ENCODE peak calls at places on chromosomes 7 and 10, in nine cellular contexts. S is progenitor cell of endocrine pancreas, N is AML-193, P is head of caudate nucleus, K is SW 1271, Z is NCI-H1092, Y is A172, I is lung microvascular endothelial cell, U is psoas muscle. F is an unnamed sample.

GRCh38 chr7:143416565-143417149 is 8.0 kb upstream of the EPHA1 start:
- DNase-seq in I (peak), Y (peak), N (peak), S (no peak), P (peak), K (no peak), U (no peak), Z (peak), F (peak)

GRCh38 chr10:22803201-22803895 is 89.0 kb upstream of the PIP4K2A start:
- DNase-seq in K (no peak), P (no peak), U (no peak), N (no peak), Z (no peak), S (no peak), I (no peak), Y (no peak), F (no peak)

GRCh38 chr7:91953618-91954017 is 13.0 kb downstream of the AKAP9 start:
- DNase-seq in P (no peak), K (no peak), S (no peak), U (no peak), N (no peak), Z (no peak), Y (peak), I (peak), F (peak)

GRCh38 chr7:151008143-151008510 is 16.2 kb downstream of the ATG9B start:
- DNase-seq in N (no peak), Z (no peak), Y (peak), K (no peak), U (no peak), I (peak), P (no peak), S (no peak), F (no peak)

GRCh38 chr10:132705173-132705572 is 80.8 kb downstream of the NKX6-2 start:
- DNase-seq in U (no peak), K (no peak), Z (peak), N (no peak), Y (peak), P (peak), S (no peak), I (no peak), F (no peak)

GRCh38 chr10:83516788-83517187 is 622.5 kb upstream of the GHITM start:
- DNase-seq in K (no peak), Z (no peak), P (no peak), Y (no peak), S (no peak), I (no peak), U (no peak), N (no peak), F (no peak)

GRCh38 chr10:109953745-109954144 is 30.4 kb upstream of the XPNPEP1 start:
- DNase-seq in Y (no peak), I (peak), U (no peak), S (no peak), Z (no peak), P (no peak), N (no peak), K (no peak), F (no peak)

GRCh38 chr7:81484266-81484665 is 285.6 kb downstream of the HGF start:
- DNase-seq in S (no peak), Z (peak), N (no peak), K (no peak), I (peak), Y (peak), P (peak), U (peak), F (peak)

GRCh38 chr10:124510536-124511158 is 49.0 kb downstream of the LHPP start:
- DNase-seq in Y (no peak), K (no peak), U (no peak), Z (no peak), I (no peak), P (no peak), N (no peak), S (no peak), F (no peak)

GRCh38 chr7:119720541-119720940 is 552.4 kb upstream of the KCND2 start:
- DNase-seq in U (no peak), N (no peak), S (no peak), K (peak), P (no peak), Y (peak), I (peak), Z (no peak), F (no peak)

GRCh38 chr10:116005301-116005700 is 267.7 kb downstream of the GFRA1 start:
- DNase-seq in Z (no peak), S (no peak), I (no peak), U (no peak), N (no peak), P (no peak), K (no peak), Y (no peak), F (no peak)

GRCh38 chr7:115635367-115635766 is 395.2 kb downstream of the TFEC start:
- DNase-seq in U (no peak), I (no peak), N (no peak), S (no peak), P (no peak), Z (no peak), Y (no peak), K (no peak), F (no peak)

GRCh38 chr7:100888529-100888987 is 957 bp downstream of the UFSP1 start:
- DNase-seq in P (peak), K (no peak), N (no peak), U (no peak), Y (no peak), I (no peak), Z (no peak), S (no peak), F (no peak)

GRCh38 chr10:100359030-100359432 is 12.0 kb downstream of the SCD start:
- DNase-seq in P (no peak), N (no peak), U (no peak), Y (no peak), I (peak), Z (no peak), S (no peak), K (no peak), F (no peak)

GRCh38 chr7:33792547-33793105 is 112.7 kb upstream of the BMPER start:
- DNase-seq in Y (no peak), I (no peak), N (no peak), K (no peak), Z (peak), P (no peak), S (no peak), U (no peak), F (no peak)